ENCODE peak calls at places on chromosomes 3 and 15, in four cellular contexts. L is activated T-cell treated with anti-CD3 and anti-CD28 coated beads, Interleukin-2, amount 50 U/mL, for 72 hours; Z is HT1080; R is COLO829. G is an unnamed sample.

GRCh38 chr3:126356373-126357298 is 572 bp downstream of the KLF15 start:
- DNase-seq in L (no peak), R (peak), Z (no peak), G (peak)

GRCh38 chr15:51135276-51135675 is 40.6 kb upstream of the TNFAIP8L3 start:
- DNase-seq in R (no peak), Z (no peak), L (no peak), G (no peak)

GRCh38 chr15:64525828-64526530 is 65.6 kb downstream of the ZNF609 start:
- DNase-seq in Z (no peak), R (no peak), L (no peak), G (no peak)

GRCh38 chr15:47337106-47337505 is 380.2 kb upstream of the SEMA6D start:
- DNase-seq in R (no peak), L (no peak), Z (no peak), G (no peak)

GRCh38 chr3:187292631-187293513 is 1.3 kb upstream of the MASP1 start:
- DNase-seq in L (no peak), R (no peak), Z (no peak), G (peak)

GRCh38 chr3:25594007-25594502 is 70.7 kb downstream of the TOP2B start:
- DNase-seq in R (peak), L (no peak), Z (peak), G (peak)

GRCh38 chr3:71578045-71578730 is 5.3 kb downstream of the FOXP1 start:
- DNase-seq in L (no peak), R (no peak), Z (peak), G (peak)

GRCh38 chr15:48052871-48053383 is 67.9 kb upstream of the SLC24A5 start:
- DNase-seq in R (no peak), L (no peak), Z (peak), G (peak)

GRCh38 chr3:150035910-150036661 is 65.4 kb upstream of the PFN2 start:
- DNase-seq in L (no peak), Z (no peak), R (no peak), G (no peak)

GRCh38 chr3:65443739-65444447 is 594.8 kb downstream of the MAGI1 start:
- DNase-seq in Z (no peak), L (no peak), R (no peak), G (no peak)

GRCh38 chr3:152278674-152279427 is 10.1 kb downstream of the MBNL1 start:
- DNase-seq in L (no peak), R (no peak), Z (no peak), G (no peak)

GRCh38 chr15:69107025-69107620 is 53.3 kb upstream of the GLCE start:
- DNase-seq in Z (peak), R (no peak), L (no peak), G (no peak)

GRCh38 chr3:42851228-42851834 is 24.3 kb downstream of the CYP8B1 start:
- DNase-seq in R (no peak), Z (no peak), L (no peak), G (no peak)

GRCh38 chr3:63908081-63908736 is 4.0 kb downstream of the SCAANT1 start:
- DNase-seq in Z (no peak), R (peak), L (no peak), G (peak)

GRCh38 chr3:177026505-177027277 is 170.6 kb downstream of the TBL1XR1 start:
- DNase-seq in R (peak), L (no peak), Z (peak), G (no peak)

GRCh38 chr15:50066693-50067092 is 52.3 kb downstream of the ATP8B4 start:
- DNase-seq in Z (no peak), R (no peak), L (no peak), G (no peak)

GRCh38 chr3:14248849-14249523 is 70.4 kb downstream of the LSM3 start:
- DNase-seq in R (peak), L (no peak), Z (no peak), G (no peak)

GRCh38 chr15:100759116-100759515 is 120.5 kb upstream of the ALDH1A3 start:
- DNase-seq in L (no peak), Z (no peak), R (no peak), G (peak)

GRCh38 chr3:188000361-188000861 is 153.5 kb upstream of the LPP start:
- DNase-seq in R (no peak), L (no peak), Z (no peak), G (no peak)

GRCh38 chr15:74010929-74011540 is 16.5 kb downstream of the PML start:
- DNase-seq in R (no peak), Z (no peak), L (no peak), G (no peak)

GRCh38 chr15:84898761-84899160 is 14.3 kb downstream of the SLC28A1 start:
- DNase-seq in R (no peak), Z (no peak), L (no peak), G (no peak)

GRCh38 chr15:82040862-82041261 is 5.0 kb downstream of the MEX3B start:
- DNase-seq in Z (no peak), L (no peak), R (no peak), G (no peak)

GRCh38 chr15:92462771-92463170 is 69.1 kb downstream of the ST8SIA2 start:
- DNase-seq in R (no peak), L (no peak), Z (no peak), G (no peak)

GRCh38 chr3:78641703-78642102 is 1126.1 kb downstream of the ROBO1 start:
- DNase-seq in R (no peak), Z (no peak), L (no peak), G (no peak)

GRCh38 chr15:62163847-62164499 is 1.1 kb downstream of the C2CD4B start:
- DNase-seq in L (peak), R (no peak), Z (no peak), G (no peak)

GRCh38 chr3:134352031-134352671 is 22.1 kb downstream of the AMOTL2 start:
- DNase-seq in Z (no peak), R (no peak), L (no peak), G (no peak)

GRCh38 chr15:64430000-64430735 is 30.2 kb upstream of the ZNF609 start:
- DNase-seq in R (no peak), L (peak), Z (peak), G (peak)

GRCh38 chr15:68612979-68613740 is 34.4 kb downstream of the CORO2B start:
- DNase-seq in Z (no peak), L (no peak), R (no peak), G (no peak)

GRCh38 chr3:31533169-31533870 is 595 bp downstream of the STT3B start:
- DNase-seq in L (peak), Z (peak), R (no peak), G (peak)

GRCh38 chr3:73084170-73084569 is 22.7 kb downstream of the EBLN2 start:
- DNase-seq in Z (no peak), R (no peak), L (no peak), G (no peak)

GRCh38 chr3:195751584-195751983 is 30.8 kb downstream of the MUC20 start:
- DNase-seq in L (no peak), R (no peak), Z (no peak), G (no peak)

GRCh38 chr15:48090115-48090514 is 30.7 kb upstream of the SLC24A5 start:
- DNase-seq in R (no peak), Z (no peak), L (no peak), G (no peak)

GRCh38 chr3:107978116-107979057 is 112.4 kb downstream of the CD47 start:
- DNase-seq in R (no peak), Z (no peak), L (no peak), G (no peak)

GRCh38 chr15:90545095-90545494 is 15.4 kb downstream of the CRTC3 start:
- DNase-seq in R (no peak), Z (no peak), L (no peak), G (peak)

GRCh38 chr15:77097317-77097721 is 26.4 kb upstream of the TSPAN3 start:
- DNase-seq in R (no peak), Z (no peak), L (no peak), G (no peak)

GRCh38 chr3:120450261-120450913 is 405 bp downstream of the FSTL1 start:
- DNase-seq in R (no peak), Z (peak), L (peak), G (peak)

GRCh38 chr15:82697735-82698407 is 11.8 kb downstream of the AP3B2 start:
- DNase-seq in R (no peak), L (no peak), Z (no peak), G (no peak)

GRCh38 chr3:104723000-104723399 is 643.7 kb upstream of the ALCAM start:
- DNase-seq in Z (no peak), R (no peak), L (no peak), G (no peak)

G was measured in ELR.